ENCODE peak calls at places on chromosome 7, in nine cellular contexts. One of them, this sample, is unnamed.

GRCh38 chr7:142188846-142189245 is 69.0 kb downstream of the PRSS58 start:
- DNase-seq in endothelial cell of umbilical vein: no peak
- DNase-seq in right lobe of liver: no peak
- DNase-seq in tibial artery: no peak
- DNase-seq in prostate gland: no peak
- DNase-seq in ovary: no peak
- DNase-seq in testis: no peak
- DNase-seq in IMR-90: no peak
- DNase-seq in aorta: no peak
- DNase-seq in this sample: no peak

GRCh38 chr7:132402751-132403245 is 173.5 kb downstream of the PLXNA4 start:
- DNase-seq in endothelial cell of umbilical vein: no peak
- DNase-seq in right lobe of liver: no peak
- DNase-seq in tibial artery: no peak
- DNase-seq in prostate gland: no peak
- DNase-seq in ovary: peak; percentile 83
- DNase-seq in testis: peak; percentile 84
- DNase-seq in IMR-90: no peak
- DNase-seq in aorta: no peak
- DNase-seq in this sample: peak; percentile 24

GRCh38 chr7:32047801-32048200 is 22.4 kb downstream of the PDE1C start:
- DNase-seq in endothelial cell of umbilical vein: no peak
- DNase-seq in right lobe of liver: no peak
- DNase-seq in tibial artery: no peak
- DNase-seq in prostate gland: no peak
- DNase-seq in ovary: no peak
- DNase-seq in testis: no peak
- DNase-seq in IMR-90: peak; percentile 27
- DNase-seq in aorta: no peak
- DNase-seq in this sample: no peak

GRCh38 chr7:149028346-149029109 is at the start of gene PDIA4:
- DNase-seq in endothelial cell of umbilical vein: peak; percentile 100
- DNase-seq in right lobe of liver: peak; percentile 100
- DNase-seq in tibial artery: peak; percentile 99
- DNase-seq in prostate gland: peak; percentile 99
- DNase-seq in ovary: peak; percentile 99
- DNase-seq in testis: peak; percentile 98
- DNase-seq in IMR-90: peak; percentile 99
- DNase-seq in aorta: peak; percentile 100
- DNase-seq in this sample: peak; percentile 100

GRCh38 chr7:135177021-135177696 is 6.7 kb upstream of the CYREN start:
- DNase-seq in endothelial cell of umbilical vein: no peak
- DNase-seq in right lobe of liver: no peak
- DNase-seq in tibial artery: no peak
- DNase-seq in prostate gland: no peak
- DNase-seq in ovary: no peak
- DNase-seq in testis: no peak
- DNase-seq in IMR-90: no peak
- DNase-seq in aorta: no peak
- DNase-seq in this sample: no peak

GRCh38 chr7:495326-495725 is 24.3 kb downstream of the PDGFA start:
- DNase-seq in endothelial cell of umbilical vein: no peak
- DNase-seq in right lobe of liver: peak; percentile 40
- DNase-seq in tibial artery: peak; percentile 13
- DNase-seq in prostate gland: no peak
- DNase-seq in ovary: no peak
- DNase-seq in testis: no peak
- DNase-seq in IMR-90: no peak
- DNase-seq in aorta: peak; percentile 55
- DNase-seq in this sample: no peak

GRCh38 chr7:29253225-29253624 is 58.6 kb downstream of the CHN2 start:
- DNase-seq in endothelial cell of umbilical vein: no peak
- DNase-seq in right lobe of liver: no peak
- DNase-seq in tibial artery: no peak
- DNase-seq in prostate gland: no peak
- DNase-seq in ovary: no peak
- DNase-seq in testis: no peak
- DNase-seq in IMR-90: no peak
- DNase-seq in aorta: no peak
- DNase-seq in this sample: no peak

GRCh38 chr7:142833174-142834027 is 21.5 kb upstream of the EPHB6 start:
- DNase-seq in endothelial cell of umbilical vein: no peak
- DNase-seq in right lobe of liver: no peak
- DNase-seq in tibial artery: no peak
- DNase-seq in prostate gland: no peak
- DNase-seq in ovary: no peak
- DNase-seq in testis: no peak
- DNase-seq in IMR-90: no peak
- DNase-seq in aorta: no peak
- DNase-seq in this sample: no peak

GRCh38 chr7:156327474-156327873 is 313.1 kb upstream of the RNF32 start:
- DNase-seq in endothelial cell of umbilical vein: no peak
- DNase-seq in right lobe of liver: no peak
- DNase-seq in tibial artery: no peak
- DNase-seq in prostate gland: peak; percentile 56
- DNase-seq in ovary: no peak
- DNase-seq in testis: no peak
- DNase-seq in IMR-90: no peak
- DNase-seq in aorta: no peak
- DNase-seq in this sample: no peak

GRCh38 chr7:13770305-13770704 is 219.2 kb downstream of the ETV1 start:
- DNase-seq in endothelial cell of umbilical vein: no peak
- DNase-seq in right lobe of liver: no peak
- DNase-seq in tibial artery: no peak
- DNase-seq in prostate gland: no peak
- DNase-seq in ovary: no peak
- DNase-seq in testis: no peak
- DNase-seq in IMR-90: peak; percentile 22
- DNase-seq in aorta: no peak
- DNase-seq in this sample: no peak

GRCh38 chr7:133602291-133602690 is 349.4 kb downstream of the EXOC4 start:
- DNase-seq in endothelial cell of umbilical vein: peak; percentile 73
- DNase-seq in right lobe of liver: no peak
- DNase-seq in tibial artery: no peak
- DNase-seq in prostate gland: no peak
- DNase-seq in ovary: no peak
- DNase-seq in testis: no peak
- DNase-seq in IMR-90: peak; percentile 69
- DNase-seq in aorta: no peak
- DNase-seq in this sample: no peak

GRCh38 chr7:44288811-44289340 is 36.5 kb downstream of the CAMK2B start:
- DNase-seq in endothelial cell of umbilical vein: no peak
- DNase-seq in right lobe of liver: peak; percentile 50
- DNase-seq in tibial artery: peak; percentile 3
- DNase-seq in prostate gland: no peak
- DNase-seq in ovary: peak; percentile 19
- DNase-seq in testis: no peak
- DNase-seq in IMR-90: no peak
- DNase-seq in aorta: peak; percentile 72
- DNase-seq in this sample: peak; percentile 59

GRCh38 chr7:102439963-102440795 is 6.8 kb downstream of the ORAI2 start:
- DNase-seq in endothelial cell of umbilical vein: peak; percentile 93
- DNase-seq in right lobe of liver: no peak
- DNase-seq in tibial artery: no peak
- DNase-seq in prostate gland: peak; percentile 61
- DNase-seq in ovary: no peak
- DNase-seq in testis: no peak
- DNase-seq in IMR-90: peak; percentile 79
- DNase-seq in aorta: no peak
- DNase-seq in this sample: no peak

GRCh38 chr7:130927564-130927963 is 193.6 kb upstream of the KLF14 start:
- DNase-seq in endothelial cell of umbilical vein: no peak
- DNase-seq in right lobe of liver: no peak
- DNase-seq in tibial artery: no peak
- DNase-seq in prostate gland: no peak
- DNase-seq in ovary: no peak
- DNase-seq in testis: no peak
- DNase-seq in IMR-90: no peak
- DNase-seq in aorta: no peak
- DNase-seq in this sample: no peak
- H3K4me1 ChIP-seq in endothelial cell of umbilical vein: peaks cover 8% of the 10 kb centered on the region
- H3K4me1 ChIP-seq in right lobe of liver: peaks cover 32% of the 10 kb centered on the region
- H3K4me1 ChIP-seq in tibial artery: peaks cover 2% of the 10 kb centered on the region
- H3K4me1 ChIP-seq in prostate gland: peaks cover 12% of the 10 kb centered on the region
- H3K4me1 ChIP-seq in ovary: peaks cover 7% of the 10 kb centered on the region
- H3K4me1 ChIP-seq in testis: no peaks in the 10 kb centered on the region
- H3K4me1 ChIP-seq in IMR-90: peaks cover 24% of the 10 kb centered on the region
- H3K4me1 ChIP-seq in aorta: peaks cover under 1% of the 10 kb centered on the region
- H3K4me1 ChIP-seq in this sample: peaks cover 61% of the 10 kb centered on the region

DNA sequence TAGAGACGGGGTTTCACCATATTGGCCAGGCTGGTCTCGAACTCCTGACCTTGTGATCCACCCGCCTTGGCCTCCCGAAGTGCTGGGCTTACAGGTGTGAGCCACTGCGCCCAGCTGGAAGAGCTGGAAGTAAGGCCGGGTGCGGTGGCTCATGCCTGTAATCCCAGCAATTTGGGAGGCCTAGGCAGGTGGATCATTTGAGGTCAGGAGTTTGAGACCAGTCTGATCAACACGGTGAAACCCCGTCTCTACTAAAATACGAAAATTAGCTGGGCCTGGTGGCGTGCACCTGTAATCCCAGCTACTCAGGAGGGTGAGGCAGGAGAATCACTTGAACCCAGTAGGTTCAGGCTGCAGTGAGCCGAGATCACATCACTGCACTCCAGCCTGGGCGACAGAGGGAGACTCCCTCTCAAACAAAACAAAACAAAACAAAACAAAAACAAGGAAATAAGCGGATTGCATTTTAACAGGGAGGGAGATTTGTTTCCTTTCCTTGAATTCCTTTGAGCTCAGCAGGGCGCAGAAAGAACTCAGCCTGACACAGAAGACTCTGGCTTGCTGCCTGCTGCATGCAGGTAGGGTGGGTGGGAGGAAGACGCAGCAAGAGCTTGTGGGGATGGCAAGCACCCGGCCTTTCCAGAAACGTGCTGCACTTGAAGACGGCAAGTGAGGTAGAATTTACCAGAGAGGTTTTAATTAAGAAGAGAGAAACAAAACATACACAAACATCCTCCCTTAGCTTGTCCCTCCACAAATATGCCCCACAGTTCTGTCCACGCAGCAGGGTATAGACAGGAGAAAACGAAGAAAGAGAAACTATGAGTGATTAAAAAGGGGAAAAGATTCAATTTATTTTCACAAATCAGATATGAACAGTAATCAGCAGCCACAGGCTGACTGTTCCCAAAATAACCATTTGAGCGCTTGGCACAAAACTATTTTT is 148.0 kb downstream of the RNF216 start:
- DNase-seq in endothelial cell of umbilical vein: no peak
- DNase-seq in right lobe of liver: no peak
- DNase-seq in tibial artery: no peak
- DNase-seq in prostate gland: no peak
- DNase-seq in ovary: no peak
- DNase-seq in testis: no peak
- DNase-seq in IMR-90: no peak
- DNase-seq in aorta: no peak
- DNase-seq in this sample: no peak
- H3K4me1 ChIP-seq in endothelial cell of umbilical vein: peaks cover 49% of the 10 kb centered on the region
- H3K4me1 ChIP-seq in right lobe of liver: peaks cover 25% of the 10 kb centered on the region
- H3K4me1 ChIP-seq in tibial artery: peaks cover 64% of the 10 kb centered on the region
- H3K4me1 ChIP-seq in prostate gland: peaks cover 5% of the 10 kb centered on the region
- H3K4me1 ChIP-seq in ovary: peaks cover 23% of the 10 kb centered on the region
- H3K4me1 ChIP-seq in testis: peaks cover 60% of the 10 kb centered on the region
- H3K4me1 ChIP-seq in IMR-90: peaks cover 41% of the 10 kb centered on the region
- H3K4me1 ChIP-seq in aorta: no peaks in the 10 kb centered on the region
- H3K4me1 ChIP-seq in this sample: peaks cover 48% of the 10 kb centered on the region

DNA sequence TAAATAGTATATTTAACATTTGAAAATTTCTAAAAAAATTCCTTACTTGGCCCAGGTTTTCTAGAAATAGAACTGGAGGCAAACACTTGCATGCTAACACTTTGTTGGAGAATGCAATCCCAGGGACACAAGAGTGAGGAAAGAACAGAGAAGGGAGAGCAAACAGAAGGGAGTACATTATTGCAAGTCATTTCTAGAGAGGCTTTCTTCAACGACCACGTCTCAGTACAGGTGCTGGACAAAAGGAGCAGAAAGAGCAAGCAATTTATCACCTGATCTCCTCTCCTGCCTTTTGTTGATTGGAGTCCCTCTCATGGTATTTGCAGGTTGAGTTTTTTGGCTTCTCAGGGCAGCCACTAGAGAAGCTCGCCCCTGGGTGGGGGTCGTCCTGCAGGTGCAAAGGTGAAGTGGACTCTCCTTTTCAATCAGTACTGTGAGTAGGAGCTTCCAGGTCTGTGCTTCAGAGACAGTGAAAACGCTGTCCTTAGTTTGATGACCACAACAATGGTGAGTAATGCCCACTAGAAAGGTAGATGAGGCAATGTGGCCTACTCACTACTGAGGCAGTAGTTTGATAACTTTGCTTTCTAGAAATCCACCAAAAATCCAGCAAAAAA is 5.2 kb downstream of the CPED1 start:
- DNase-seq in endothelial cell of umbilical vein: no peak
- DNase-seq in right lobe of liver: no peak
- DNase-seq in tibial artery: no peak
- DNase-seq in prostate gland: no peak
- DNase-seq in ovary: no peak
- DNase-seq in testis: no peak
- DNase-seq in IMR-90: peak; percentile 56
- DNase-seq in aorta: no peak
- DNase-seq in this sample: no peak
- H3K4me1 ChIP-seq in endothelial cell of umbilical vein: peaks cover 10% of the 10 kb centered on the region
- H3K4me1 ChIP-seq in right lobe of liver: peaks cover 16% of the 10 kb centered on the region
- H3K4me1 ChIP-seq in tibial artery: peaks cover 15% of the 10 kb centered on the region
- H3K4me1 ChIP-seq in prostate gland: no peaks in the 10 kb centered on the region
- H3K4me1 ChIP-seq in ovary: peaks cover 10% of the 10 kb centered on the region
- H3K4me1 ChIP-seq in testis: no peaks in the 10 kb centered on the region
- H3K4me1 ChIP-seq in IMR-90: peaks cover 7% of the 10 kb centered on the region
- H3K4me1 ChIP-seq in aorta: peaks cover 7% of the 10 kb centered on the region
- H3K4me1 ChIP-seq in this sample: peaks cover 26% of the 10 kb centered on the region

GRCh38 chr7:129752760-129753159 is 141.2 kb downstream of the NRF1 start:
- DNase-seq in endothelial cell of umbilical vein: no peak
- DNase-seq in right lobe of liver: no peak
- DNase-seq in tibial artery: no peak
- DNase-seq in prostate gland: no peak
- DNase-seq in ovary: no peak
- DNase-seq in testis: no peak
- DNase-seq in IMR-90: no peak
- DNase-seq in aorta: no peak
- DNase-seq in this sample: no peak

GRCh38 chr7:129750091-129750870 is 138.8 kb downstream of the NRF1 start:
- DNase-seq in endothelial cell of umbilical vein: no peak
- DNase-seq in right lobe of liver: no peak
- DNase-seq in tibial artery: no peak
- DNase-seq in prostate gland: no peak
- DNase-seq in ovary: no peak
- DNase-seq in testis: no peak
- DNase-seq in IMR-90: no peak
- DNase-seq in aorta: no peak
- DNase-seq in this sample: no peak

GRCh38 chr7:129746857-129747529 is 135.5 kb downstream of the NRF1 start:
- DNase-seq in endothelial cell of umbilical vein: no peak
- DNase-seq in right lobe of liver: no peak
- DNase-seq in tibial artery: no peak
- DNase-seq in prostate gland: no peak
- DNase-seq in ovary: no peak
- DNase-seq in testis: no peak
- DNase-seq in IMR-90: no peak
- DNase-seq in aorta: no peak
- DNase-seq in this sample: no peak

GRCh38 chr7:129748710-129749109 is 137.2 kb downstream of the NRF1 start:
- DNase-seq in endothelial cell of umbilical vein: no peak
- DNase-seq in right lobe of liver: no peak
- DNase-seq in tibial artery: no peak
- DNase-seq in prostate gland: no peak
- DNase-seq in ovary: no peak
- DNase-seq in testis: no peak
- DNase-seq in IMR-90: peak; percentile 24
- DNase-seq in aorta: no peak
- DNase-seq in this sample: no peak

GRCh38 chr7:129751916-129752315 is 140.4 kb downstream of the NRF1 start:
- DNase-seq in endothelial cell of umbilical vein: no peak
- DNase-seq in right lobe of liver: no peak
- DNase-seq in tibial artery: no peak
- DNase-seq in prostate gland: no peak
- DNase-seq in ovary: no peak
- DNase-seq in testis: no peak
- DNase-seq in IMR-90: no peak
- DNase-seq in aorta: no peak
- DNase-seq in this sample: no peak
- H3K4me1 ChIP-seq in endothelial cell of umbilical vein: no peaks in the 10 kb centered on the region
- H3K4me1 ChIP-seq in right lobe of liver: no peaks in the 10 kb centered on the region
- H3K4me1 ChIP-seq in tibial artery: no peaks in the 10 kb centered on the region
- H3K4me1 ChIP-seq in prostate gland: no peaks in the 10 kb centered on the region
- H3K4me1 ChIP-seq in ovary: no peaks in the 10 kb centered on the region
- H3K4me1 ChIP-seq in testis: no peaks in the 10 kb centered on the region
- H3K4me1 ChIP-seq in IMR-90: peaks cover 2% of the 10 kb centered on the region
- H3K4me1 ChIP-seq in aorta: no peaks in the 10 kb centered on the region
- H3K4me1 ChIP-seq in this sample: no peaks in the 10 kb centered on the region

This sample was measured in upper lobe of left lung.